ENCODE peak calls at places on chromosomes 6 and 20, in seven cellular contexts. L is ovary, J is lung, I is GM23338, P is psoas muscle, X is cardiac muscle cell, B is BE2C. C is an unnamed sample. For H3K36me3, the result is how much of the 10 kb centered on the place peaks cover.

GRCh38 chr6:44053760-44054556 is 73.3 kb downstream of the MRPL14 start:
- DNase-seq in B (no peak), L (no peak), P (peak), I (no peak), X (peak), J (no peak), C (no peak)

GRCh38 chr6:125004198-125004597 is 42.0 kb downstream of the RNF217 start:
- DNase-seq in I (no peak), J (no peak), X (no peak), B (no peak), L (no peak), P (no peak), C (no peak)

GRCh38 chr20:5785146-5785545 is 34.9 kb downstream of the SHLD1 start:
- DNase-seq in I (no peak), L (no peak), X (no peak), B (no peak), P (no peak), J (no peak), C (no peak)

GRCh38 chr6:6178795-6179194 is 141.7 kb downstream of the F13A1 start:
- DNase-seq in P (no peak), L (no peak), J (no peak), I (no peak), B (no peak), X (no peak), C (no peak)

GRCh38 chr6:20172842-20173456 is 39.3 kb downstream of the MBOAT1 start:
- DNase-seq in I (no peak), L (no peak), P (no peak), J (no peak), B (no peak), X (no peak), C (no peak)

GRCh38 chr20:58407201-58407873 is 18.3 kb downstream of the VAPB start:
- DNase-seq in P (no peak), B (no peak), X (no peak), L (no peak), J (no peak), I (no peak), C (no peak)

GRCh38 chr20:6104493-6105188 is 18.2 kb downstream of the FERMT1 start:
- DNase-seq in I (no peak), P (no peak), B (peak), L (peak), J (no peak), X (no peak), C (peak)

GRCh38 chr6:131652472-131652871 is 15.4 kb downstream of the ENPP3 start:
- DNase-seq in X (no peak), L (no peak), J (no peak), P (no peak), I (no peak), B (no peak), C (no peak)

GRCh38 chr6:151566557-151566956 is 72.7 kb downstream of the CCDC170 start:
- DNase-seq in J (no peak), P (no peak), B (no peak), I (no peak), X (no peak), L (no peak), C (no peak)

GRCh38 chr6:151564654-151565053 is 70.8 kb downstream of the CCDC170 start:
- DNase-seq in L (no peak), X (no peak), B (no peak), I (no peak), J (no peak), P (no peak), C (no peak)

GRCh38 chr6:151561238-151561637 is 67.4 kb downstream of the CCDC170 start:
- DNase-seq in I (no peak), J (no peak), B (no peak), X (no peak), P (no peak), L (no peak), C (no peak)

DNA sequence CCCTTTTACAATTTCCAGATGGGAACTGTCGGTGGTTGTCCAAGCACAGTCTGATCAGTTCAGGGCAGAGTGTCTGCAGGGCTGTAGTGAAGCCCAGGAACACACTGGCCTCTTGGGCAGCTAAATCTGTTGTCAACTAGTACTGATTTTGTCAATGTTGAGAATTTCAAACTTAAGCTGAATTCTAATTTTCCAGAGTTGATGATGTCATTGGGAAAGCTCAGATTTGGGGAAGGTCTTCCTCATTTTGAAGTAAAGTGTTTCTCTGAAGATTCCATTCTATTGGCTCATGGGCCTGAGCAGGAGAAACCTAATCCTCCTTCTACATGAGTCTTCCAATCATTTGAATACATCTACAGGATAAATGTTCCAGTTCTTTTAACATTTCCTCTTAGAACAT is 72.1 kb downstream of the CCDC170 start:
- DNase-seq in I (no peak), B (no peak), L (no peak), X (no peak), J (no peak), P (no peak), C (no peak)
- TF ChIP-seq CTCF in I (no peak), B (no peak), L (no peak), X (no peak), J (no peak), P (no peak), C (no peak)

GRCh38 chr6:116396451-116396850 is 25.7 kb downstream of the DSE start:
- DNase-seq in B (no peak), J (no peak), I (no peak), X (no peak), P (no peak), L (no peak), C (no peak)

GRCh38 chr6:116398366-116399005 is 27.7 kb downstream of the DSE start:
- DNase-seq in I (no peak), L (no peak), B (no peak), P (no peak), X (no peak), J (no peak), C (no peak)

GRCh38 chr6:116395647-116396046 is 24.9 kb downstream of the DSE start:
- DNase-seq in B (no peak), P (no peak), I (no peak), J (no peak), X (no peak), L (no peak), C (no peak)

GRCh38 chr6:116399287-116399686 is 28.5 kb downstream of the DSE start:
- DNase-seq in I (no peak), J (no peak), L (no peak), P (no peak), B (no peak), X (no peak), C (no peak)

DNA sequence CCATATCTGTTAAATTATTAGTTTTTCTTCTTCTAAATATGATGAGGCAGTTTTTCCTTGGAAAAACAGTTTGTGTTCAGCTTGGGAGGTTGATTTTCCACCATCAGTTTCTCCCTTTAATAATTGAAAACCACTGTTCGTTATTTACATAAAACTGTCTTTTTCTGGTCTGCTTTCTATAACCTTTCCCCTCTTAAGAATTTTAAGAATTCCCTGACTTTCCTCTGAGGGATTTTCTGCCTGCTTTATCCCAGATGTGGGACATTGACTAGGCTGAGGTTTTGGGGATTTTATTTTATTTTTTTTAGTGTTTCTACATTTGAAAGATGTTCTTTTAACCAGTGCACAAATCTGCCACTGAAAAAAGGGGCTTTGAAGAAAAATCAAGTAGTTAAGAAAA is 27.2 kb downstream of the DSE start:
- DNase-seq in P (no peak), L (no peak), I (no peak), B (no peak), J (no peak), X (no peak), C (no peak)
- H3K4me3 ChIP-seq in P (no peak), L (no peak), I (no peak), B (no peak), J (no peak), X (no peak), C (no peak)

GRCh38 chr6:160447350-160447749 is 99.2 kb downstream of the SLC22A3 start:
- DNase-seq in B (no peak), J (no peak), I (no peak), P (no peak), L (no peak), X (no peak), C (no peak)

GRCh38 chr6:160456214-160456546 is 108.0 kb downstream of the SLC22A3 start:
- DNase-seq in B (no peak), P (no peak), J (no peak), L (no peak), X (no peak), I (no peak), C (no peak)

GRCh38 chr6:160455484-160456213 is 107.5 kb downstream of the SLC22A3 start:
- DNase-seq in B (peak), P (peak), I (peak), L (peak), J (peak), X (peak), C (no peak)

GRCh38 chr6:160454303-160454702 is 106.1 kb downstream of the SLC22A3 start:
- DNase-seq in I (no peak), L (no peak), X (no peak), B (no peak), P (no peak), J (no peak), C (no peak)

DNA sequence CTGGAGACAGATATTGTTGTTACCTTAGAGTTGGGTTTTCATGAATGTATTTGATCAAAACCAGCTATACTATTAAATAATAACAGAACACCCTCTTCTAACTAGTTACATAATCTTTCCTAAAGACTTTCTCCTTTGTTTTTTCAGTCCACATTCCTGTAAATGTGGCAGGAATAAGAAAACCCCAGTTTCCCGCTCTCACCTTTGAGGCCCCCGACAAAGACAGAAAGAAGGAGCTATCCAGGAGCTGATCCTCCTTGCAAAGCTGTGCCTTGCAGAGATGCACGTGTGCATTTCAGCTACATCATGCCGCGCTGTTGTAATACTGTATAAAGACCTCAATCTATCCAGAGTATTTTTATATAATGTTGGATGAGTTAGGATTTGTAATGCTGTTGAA is 102.7 kb downstream of the SLC22A3 start:
- DNase-seq in P (no peak), J (no peak), I (no peak), B (no peak), X (no peak), L (no peak), C (no peak)
- H3K36me3 ChIP-seq in P (under half), J (under half), I (under half), B (under half), X (under half), L (under half), C (under half)

DNA sequence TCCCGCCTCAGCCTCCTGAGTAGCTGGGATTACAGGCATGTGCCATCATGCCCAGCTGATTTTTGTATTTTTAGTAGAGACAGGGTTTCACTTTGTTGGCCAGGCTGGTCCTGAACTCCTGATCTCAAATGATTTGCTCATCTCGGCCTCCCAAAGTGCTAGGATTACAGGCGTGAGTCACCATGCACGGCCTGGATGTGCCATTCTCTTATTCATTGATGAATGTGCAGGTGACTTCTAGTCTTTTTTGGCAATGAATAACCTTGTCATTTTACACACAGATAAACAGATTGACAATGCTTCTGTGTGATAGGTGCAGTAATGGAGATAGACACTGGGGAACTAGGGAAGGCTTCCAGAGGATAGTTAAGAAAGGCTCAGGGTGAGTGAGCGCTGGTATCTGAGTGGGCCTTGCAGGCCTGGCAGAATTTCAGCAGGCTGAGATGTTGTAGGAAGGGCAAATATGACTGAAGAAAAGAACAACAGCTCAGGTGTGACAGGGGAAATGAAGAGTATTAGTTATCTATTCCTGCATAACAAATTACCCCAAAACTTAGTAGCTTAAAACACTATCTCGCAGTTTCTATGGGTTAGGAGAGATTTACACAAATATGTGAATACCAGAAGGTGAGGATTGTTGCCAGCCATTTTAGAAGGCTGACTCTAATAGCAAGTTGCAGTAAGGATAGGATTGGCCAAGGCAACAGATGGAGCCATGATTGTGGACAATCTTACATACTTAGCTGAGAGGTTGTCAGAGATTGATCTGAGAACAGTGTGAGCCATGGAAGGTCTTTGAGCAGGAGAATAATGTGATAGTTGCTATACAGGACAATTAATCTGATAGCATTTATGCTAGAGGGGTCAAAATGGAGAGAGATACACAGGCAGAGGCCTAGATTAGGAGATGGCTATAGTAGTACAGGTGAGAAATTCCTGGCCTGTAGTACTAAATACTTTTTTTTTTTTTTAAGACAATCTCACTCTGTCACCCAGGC is 23.5 kb downstream of the PPARD start:
- DNase-seq in B (no peak), L (no peak), X (no peak), J (no peak), I (no peak), P (no peak), C (no peak)
- TF ChIP-seq CTCF in B (no peak), L (no peak), X (no peak), J (no peak), I (no peak), P (no peak), C (no peak)

GRCh38 chr20:14310977-14311654 is 26.3 kb downstream of the FLRT3 start:
- DNase-seq in B (no peak), J (no peak), P (no peak), X (no peak), L (no peak), I (no peak), C (no peak)

GRCh38 chr20:14304466-14304865 is 32.9 kb downstream of the FLRT3 start:
- DNase-seq in J (no peak), P (no peak), I (no peak), B (no peak), X (no peak), L (no peak), C (no peak)

GRCh38 chr20:14303106-14303505 is 34.3 kb downstream of the FLRT3 start:
- DNase-seq in B (no peak), P (no peak), J (no peak), X (no peak), I (no peak), L (no peak), C (no peak)

GRCh38 chr20:14312001-14312400 is 25.4 kb downstream of the FLRT3 start:
- DNase-seq in X (no peak), J (no peak), L (no peak), B (no peak), P (no peak), I (peak), C (no peak)

DNA sequence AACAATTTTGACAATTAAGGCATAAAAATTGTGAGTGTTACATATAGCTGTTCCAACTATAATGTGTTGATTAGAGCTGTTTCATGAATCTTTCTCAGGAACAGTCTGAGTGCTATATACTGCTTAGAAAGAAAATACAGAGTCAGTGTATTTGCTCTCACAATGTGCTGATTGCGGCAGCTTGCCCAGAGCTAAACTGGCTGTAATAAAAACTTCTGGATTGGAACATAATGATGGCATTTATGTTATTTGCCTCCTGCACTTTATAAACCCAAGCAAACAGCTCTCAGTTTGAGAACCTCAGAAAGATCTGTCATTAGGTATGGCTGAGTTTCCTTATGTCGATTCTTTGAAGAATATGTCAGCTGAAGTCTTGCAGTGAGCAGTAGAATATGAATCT is 29.5 kb downstream of the FLRT3 start:
- DNase-seq in J (no peak), I (no peak), P (no peak), L (no peak), X (no peak), B (no peak), C (no peak)
- H3K4me3 ChIP-seq in J (no peak), I (no peak), P (no peak), L (no peak), X (no peak), B (no peak), C (no peak)

GRCh38 chr6:30893666-30894065 is 9.3 kb downstream of the DDR1 start:
- DNase-seq in X (no peak), L (no peak), P (no peak), B (no peak), J (no peak), I (no peak), C (no peak)

GRCh38 chr6:30891816-30892553 is 7.7 kb downstream of the DDR1 start:
- DNase-seq in X (no peak), L (peak), J (no peak), B (no peak), I (no peak), P (no peak), C (no peak)

GRCh38 chr6:30891450-30891723 is 7.1 kb downstream of the DDR1 start:
- DNase-seq in J (no peak), L (peak), B (no peak), I (no peak), P (no peak), X (no peak), C (no peak)

GRCh38 chr6:30894381-30894780 is 10.1 kb downstream of the DDR1 start:
- DNase-seq in X (no peak), L (no peak), I (no peak), P (no peak), B (no peak), J (no peak), C (no peak)

GRCh38 chr6:30893001-30893591 is 8.8 kb downstream of the DDR1 start:
- DNase-seq in B (no peak), L (no peak), J (no peak), X (no peak), P (no peak), I (peak), C (no peak)
- H3K36me3 ChIP-seq in B (under half), L (under half), J (under half), X (under half), P (under half), I (under half), C (under half)

GRCh38 chr6:134437376-134437775 is 119.5 kb upstream of the SGK1 start:
- DNase-seq in I (no peak), J (no peak), P (no peak), B (no peak), L (no peak), X (no peak), C (no peak)

GRCh38 chr6:134436281-134436815 is 118.4 kb upstream of the SGK1 start:
- DNase-seq in B (peak), P (no peak), X (no peak), I (no peak), L (peak), J (peak), C (peak)

GRCh38 chr6:134436950-134437349 is 119.0 kb upstream of the SGK1 start:
- DNase-seq in I (no peak), L (no peak), P (no peak), X (no peak), B (no peak), J (no peak), C (no peak)

GRCh38 chr6:134435814-134436280 is 117.9 kb upstream of the SGK1 start:
- DNase-seq in X (no peak), I (no peak), J (no peak), L (no peak), B (no peak), P (no peak), C (no peak)

GRCh38 chr6:134438825-134439224 is 120.9 kb upstream of the SGK1 start:
- DNase-seq in X (no peak), J (no peak), B (no peak), I (peak), P (no peak), L (no peak), C (no peak)
- TF ChIP-seq CTCF in X (no peak), J (no peak), B (no peak), I (no peak), P (no peak), L (no peak), C (no peak)

DNA sequence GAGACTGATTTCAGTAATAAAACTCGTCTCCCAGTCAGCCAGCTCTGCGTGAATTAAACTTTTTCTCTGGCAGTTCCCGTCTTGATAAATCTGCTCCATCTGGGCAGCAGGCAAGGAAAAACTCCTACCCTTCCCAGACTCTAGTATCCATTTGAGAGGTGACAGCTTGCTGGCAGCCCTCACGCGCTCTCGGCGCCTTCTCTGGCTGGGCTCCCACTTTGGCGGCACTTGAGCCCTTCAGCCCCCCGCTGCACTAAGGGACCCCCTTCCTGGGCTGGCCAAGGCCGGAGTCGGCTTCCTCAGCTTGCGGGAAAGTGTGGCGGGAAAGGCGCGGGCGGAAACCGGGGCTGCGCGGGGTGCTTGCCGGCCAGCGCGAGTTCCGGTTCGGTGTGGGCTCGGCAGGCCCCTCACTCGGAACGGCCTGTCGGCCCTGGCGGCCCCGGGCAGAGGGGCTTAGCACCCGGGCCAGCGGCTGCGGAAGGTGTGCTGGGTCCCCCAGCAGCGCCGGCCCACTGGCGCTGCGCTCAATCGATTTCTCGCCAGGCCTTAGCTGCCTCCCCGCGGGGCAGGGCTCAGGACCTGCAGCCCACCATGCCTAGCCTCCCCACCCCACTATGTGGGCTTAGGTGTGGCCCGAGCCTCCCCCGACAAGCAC is 21.8 kb upstream of the GMPR start:
- DNase-seq in I (peak), B (no peak), L (peak), P (no peak), X (no peak), J (no peak), C (no peak)
- H3K4me3 ChIP-seq in I (no peak), B (no peak), L (peak), P (peak), X (no peak), J (no peak), C (no peak)

C was measured in kidney epithelial cell.